ENCODE peak calls at places on chromosome 13, in four cellular contexts. S is uterus, X is colonic mucosa, T is MCF 10A. R is an unnamed sample.

GRCh38 chr13:71524245-71525002 is 342.6 kb downstream of the DACH1 start:
- DNase-seq in S (no peak), X (no peak), T (no peak), R (no peak)

GRCh38 chr13:46543307-46543706 is 9.7 kb upstream of the LRCH1 start:
- DNase-seq in S (no peak), X (no peak), T (no peak), R (no peak)

GRCh38 chr13:40306817-40307216 is 359.6 kb downstream of the FOXO1 start:
- DNase-seq in S (no peak), X (no peak), T (no peak), R (peak)

GRCh38 chr13:44237276-44237767 is 136.3 kb upstream of the SERP2 start:
- DNase-seq in S (peak), X (peak), T (peak), R (peak)

GRCh38 chr13:30079501-30079900 is 227.8 kb downstream of the KATNAL1 start:
- DNase-seq in S (no peak), X (no peak), T (no peak), R (no peak)

GRCh38 chr13:86792153-86792651 is 879.0 kb upstream of the SLITRK5 start:
- DNase-seq in S (no peak), X (no peak), T (no peak), R (no peak)

GRCh38 chr13:30846311-30846710 is 59.8 kb upstream of the MEDAG start:
- DNase-seq in S (no peak), X (no peak), T (peak), R (peak)

GRCh38 chr13:106963151-106963550 is 395.2 kb upstream of the ARGLU1 start:
- DNase-seq in S (no peak), X (no peak), T (no peak), R (no peak)

GRCh38 chr13:113742000-113742441 is 17.0 kb upstream of the TMEM255B start:
- DNase-seq in S (no peak), X (peak), T (peak), R (peak)

GRCh38 chr13:95858286-95859075 is 181.5 kb downstream of the DNAJC3 start:
- DNase-seq in S (no peak), X (no peak), T (peak), R (no peak)

GRCh38 chr13:90806905-90807304 is 540.6 kb upstream of the MIR17HG start:
- DNase-seq in S (no peak), X (no peak), T (no peak), R (no peak)

GRCh38 chr13:75639426-75639825 is 3.3 kb downstream of the LMO7 start:
- DNase-seq in S (no peak), X (no peak), T (no peak), R (no peak)

GRCh38 chr13:63628310-63628709 is 2212.7 kb upstream of the PCDH20 start:
- DNase-seq in S (no peak), X (no peak), T (no peak), R (no peak)

GRCh38 chr13:53490732-53491131 is 462.1 kb downstream of the OLFM4 start:
- DNase-seq in S (no peak), X (no peak), T (no peak), R (no peak)

GRCh38 chr13:48142437-48142836 is 47.5 kb upstream of the MED4 start:
- DNase-seq in S (no peak), X (no peak), T (no peak), R (no peak)

GRCh38 chr13:28641600-28641926 is 17.4 kb upstream of the POMP start:
- DNase-seq in S (no peak), X (no peak), T (peak), R (no peak)

GRCh38 chr13:24097064-24097463 is 63.5 kb upstream of the SPATA13 start:
- DNase-seq in S (no peak), X (no peak), T (peak), R (no peak)

GRCh38 chr13:26941345-26942174 is 181.0 kb upstream of the GPR12 start:
- DNase-seq in S (no peak), X (no peak), T (peak), R (peak)

GRCh38 chr13:23811366-23812027 is 77.7 kb downstream of the MIPEP start:
- DNase-seq in S (no peak), X (no peak), T (no peak), R (no peak)

GRCh38 chr13:105327727-105328126 is 1207.7 kb downstream of the EFNB2 start:
- DNase-seq in S (no peak), X (no peak), T (no peak), R (no peak)

GRCh38 chr13:29935309-29935981 is 85.0 kb upstream of the UBL3 start:
- DNase-seq in S (no peak), X (no peak), T (no peak), R (no peak)

GRCh38 chr13:43785166-43785680 is 1.5 kb downstream of the ENOX1 start:
- DNase-seq in S (no peak), X (no peak), T (no peak), R (no peak)

GRCh38 chr13:28324181-28324789 is 170.6 kb downstream of the FLT1 start:
- DNase-seq in S (peak), X (peak), T (peak), R (peak)

GRCh38 chr13:82766732-82767321 is 1115.4 kb downstream of the SLITRK1 start:
- DNase-seq in S (no peak), X (no peak), T (no peak), R (no peak)

GRCh38 chr13:32881792-32882175 is 134.4 kb upstream of the KL start:
- DNase-seq in S (no peak), X (no peak), T (peak), R (peak)

GRCh38 chr13:99536023-99536422 is 34.8 kb downstream of the TM9SF2 start:
- DNase-seq in S (no peak), X (no peak), T (no peak), R (no peak)

GRCh38 chr13:96089749-96090239 is at the start of gene HS6ST3:
- DNase-seq in S (peak), X (no peak), T (peak), R (peak)

GRCh38 chr13:89704040-89704439 is 1643.4 kb upstream of the MIR17HG start:
- DNase-seq in S (no peak), X (no peak), T (no peak), R (no peak)

GRCh38 chr13:106595623-106596022 is 27.7 kb upstream of the ARGLU1 start:
- DNase-seq in S (peak), X (no peak), T (no peak), R (no peak)

GRCh38 chr13:75761373-75761772 is 125.2 kb downstream of the LMO7 start:
- DNase-seq in S (no peak), X (no peak), T (peak), R (peak)

GRCh38 chr13:77565635-77566034 is 30.1 kb downstream of the SCEL start:
- DNase-seq in S (no peak), X (no peak), T (peak), R (peak)

GRCh38 chr13:39516140-39516539 is 86.9 kb downstream of the LHFPL6 start:
- DNase-seq in S (no peak), X (no peak), T (no peak), R (no peak)

GRCh38 chr13:37995052-37995451 is 125.5 kb upstream of the TRPC4 start:
- DNase-seq in S (no peak), X (no peak), T (peak), R (no peak)

DNA sequence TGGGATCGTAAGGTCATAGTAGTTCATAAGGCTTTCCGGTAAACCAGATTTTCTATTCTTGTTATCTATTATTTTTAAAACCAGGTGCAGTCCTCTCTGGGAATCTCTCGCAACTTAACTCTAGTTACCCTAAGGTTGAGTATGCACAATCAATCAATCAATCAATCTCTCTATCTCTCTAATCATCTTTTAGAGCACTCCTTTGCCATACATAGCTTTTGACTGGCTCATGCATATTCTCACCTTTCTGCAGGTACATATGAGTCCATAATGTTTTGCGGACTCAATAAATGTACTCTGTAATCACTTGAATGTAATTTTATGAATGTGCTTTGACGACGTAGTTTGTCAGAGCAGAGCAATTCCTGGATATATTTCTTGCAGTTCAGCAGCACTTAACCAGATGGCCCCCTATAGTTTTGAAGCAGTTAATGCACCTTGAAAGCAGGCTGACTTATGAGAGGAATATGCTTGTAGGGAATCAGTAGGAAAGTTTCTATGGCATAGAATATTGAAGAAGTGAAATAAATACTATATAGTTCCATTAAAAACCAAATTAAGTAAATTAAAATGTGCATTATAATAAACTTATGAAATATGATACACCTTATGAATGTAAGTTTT is 524.7 kb downstream of the GPC5 start:
- DNase-seq in S (no peak), X (no peak), T (peak), R (no peak)
- TF ChIP-seq CTCF in S (no peak), X (no peak), T (no peak), R (no peak)

GRCh38 chr13:66543780-66544179 is 686.4 kb downstream of the PCDH9 start:
- DNase-seq in S (no peak), X (no peak), T (no peak), R (no peak)
- TF ChIP-seq CTCF in S (no peak), X (no peak), T (no peak), R (no peak)

GRCh38 chr13:101003566-101003965 is 329.0 kb upstream of the TMTC4 start:
- DNase-seq in S (no peak), X (no peak), T (no peak), R (no peak)
- TF ChIP-seq CTCF in S (no peak), X (no peak), T (no peak), R (no peak)

GRCh38 chr13:21531475-21531874 is 72.4 kb upstream of the ZDHHC20 start:
- DNase-seq in S (no peak), X (no peak), T (no peak), R (no peak)

GRCh38 chr13:21526707-21527454 is 67.8 kb upstream of the ZDHHC20 start:
- DNase-seq in S (no peak), X (no peak), T (no peak), R (no peak)

GRCh38 chr13:21530656-21531055 is 71.6 kb upstream of the ZDHHC20 start:
- DNase-seq in S (no peak), X (no peak), T (no peak), R (no peak)

GRCh38 chr13:21529102-21529893 is 70.2 kb upstream of the ZDHHC20 start:
- DNase-seq in S (no peak), X (no peak), T (no peak), R (no peak)

DNA sequence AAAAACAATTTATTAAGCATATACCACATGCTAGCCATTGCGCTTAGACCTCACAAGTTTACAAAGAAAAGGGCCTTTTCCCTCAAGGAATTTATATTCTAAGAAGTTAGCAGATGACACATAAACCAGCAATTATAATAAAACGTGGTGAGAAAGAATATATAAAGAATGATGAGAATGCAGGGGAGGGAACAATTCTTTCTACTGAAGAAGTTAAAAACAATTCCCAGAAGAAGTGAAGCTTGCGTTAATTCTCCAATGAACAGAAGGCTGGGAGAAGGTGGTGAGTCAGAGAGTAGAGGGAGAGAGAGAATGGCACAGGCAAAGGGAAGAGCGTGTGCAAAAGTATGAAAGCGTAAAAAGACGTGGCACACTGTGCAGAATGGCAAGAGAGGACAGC is 69.5 kb upstream of the ZDHHC20 start:
- DNase-seq in S (no peak), X (no peak), T (no peak), R (no peak)
- TF ChIP-seq CTCF in S (no peak), X (no peak), T (no peak), R (no peak)

GRCh38 chr13:49651775-49652690 is 23.7 kb downstream of the ARL11 start:
- DNase-seq in S (no peak), X (no peak), T (no peak), R (no peak)

GRCh38 chr13:49646688-49647087 is 18.4 kb downstream of the ARL11 start:
- DNase-seq in S (no peak), X (no peak), T (no peak), R (no peak)

GRCh38 chr13:49652691-49653305 is 24.5 kb downstream of the ARL11 start:
- DNase-seq in S (no peak), X (peak), T (peak), R (peak)

GRCh38 chr13:49649963-49650312 is 21.6 kb downstream of the ARL11 start:
- DNase-seq in S (no peak), X (no peak), T (no peak), R (no peak)

GRCh38 chr13:49649244-49649962 is 21.1 kb downstream of the ARL11 start:
- DNase-seq in S (no peak), X (no peak), T (peak), R (peak)
- TF ChIP-seq CTCF in S (no peak), X (no peak), T (peak), R (no peak)

GRCh38 chr13:109428146-109428545 is 358.2 kb downstream of the IRS2 start:
- DNase-seq in S (no peak), X (no peak), T (no peak), R (no peak)
- TF ChIP-seq CTCF in S (no peak), X (no peak), T (no peak), R (no peak)

DNA sequence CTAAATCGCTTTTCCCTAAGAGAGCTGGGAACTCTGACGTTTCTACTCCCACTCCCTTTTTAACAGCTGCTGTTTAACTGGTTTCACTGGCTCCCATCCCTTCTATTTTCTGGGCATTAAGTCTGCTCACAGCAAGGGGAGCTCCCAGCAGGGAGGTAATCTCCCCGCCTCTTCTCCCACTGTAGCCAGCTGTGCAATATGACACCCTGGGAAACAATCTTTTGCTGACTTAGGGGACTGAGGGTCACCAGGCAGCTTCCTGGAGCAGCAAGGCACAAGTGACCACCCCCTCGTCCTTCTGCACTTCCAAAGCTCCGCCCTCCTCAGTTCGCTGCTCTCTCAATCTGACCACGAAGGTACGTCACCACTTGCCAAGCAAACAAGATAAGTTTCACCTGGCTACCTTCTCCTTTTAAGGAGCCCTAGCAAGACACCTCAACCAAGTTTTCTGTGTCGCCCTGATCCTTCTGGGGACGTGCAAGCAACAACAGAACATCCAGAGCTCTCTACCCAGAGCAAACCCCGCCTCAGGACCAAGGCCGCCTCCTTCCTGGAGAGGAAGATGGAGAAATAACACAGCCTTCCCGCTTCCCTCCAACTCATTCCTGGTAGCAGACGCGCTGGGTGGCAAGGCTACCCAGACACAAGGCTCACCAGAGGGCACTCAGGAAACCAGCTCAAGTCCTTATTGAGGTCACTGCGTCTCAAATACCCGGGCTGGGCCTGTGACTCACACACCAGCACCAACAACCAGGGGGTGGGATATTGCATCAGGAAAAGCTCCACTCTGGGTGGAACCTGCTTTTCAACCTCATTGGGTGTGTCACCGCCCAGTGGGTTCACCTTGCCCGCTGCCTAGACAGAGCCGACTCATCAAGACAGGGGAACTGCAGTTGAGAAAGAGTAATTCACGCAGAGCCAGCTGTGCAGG is 92.4 kb downstream of the STK24 start:
- DNase-seq in S (peak), X (peak), T (peak), R (peak)
- TF ChIP-seq CTCF in S (no peak), X (no peak), T (no peak), R (no peak)

GRCh38 chr13:110416131-110416584 is 109.1 kb downstream of the COL4A2 start:
- DNase-seq in S (no peak), X (no peak), T (peak), R (no peak)

GRCh38 chr13:110417537-110417908 is 110.4 kb downstream of the COL4A2 start:
- DNase-seq in S (no peak), X (no peak), T (no peak), R (no peak)

GRCh38 chr13:110413311-110414040 is 106.4 kb downstream of the COL4A2 start:
- DNase-seq in S (no peak), X (no peak), T (no peak), R (no peak)

GRCh38 chr13:110414283-110414682 is 107.2 kb downstream of the COL4A2 start:
- DNase-seq in S (no peak), X (no peak), T (no peak), R (no peak)

DNA sequence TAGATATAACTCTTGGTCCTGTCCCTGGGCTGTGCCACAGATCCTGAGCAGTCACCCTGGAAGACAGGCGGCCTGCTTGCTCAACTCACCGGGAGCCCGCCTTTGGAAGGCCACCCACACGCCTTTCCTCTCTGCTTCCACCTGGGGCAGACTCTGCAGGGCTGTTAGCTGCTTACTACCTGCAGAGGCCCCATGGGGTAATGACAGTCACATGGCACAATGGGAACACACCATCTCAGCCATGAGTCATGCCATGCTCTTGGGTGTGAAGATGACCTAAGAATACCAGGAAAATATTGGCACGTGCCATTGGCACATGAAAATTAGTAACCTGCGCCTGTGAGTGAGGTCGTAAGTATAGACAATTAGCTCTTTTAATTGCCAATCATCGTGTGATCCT is 108.6 kb downstream of the COL4A2 start:
- DNase-seq in S (no peak), X (peak), T (peak), R (peak)
- TF ChIP-seq CTCF in S (no peak), X (no peak), T (no peak), R (no peak)

GRCh38 chr13:41557719-41558118 is 100.4 kb downstream of the RGCC start:
- DNase-seq in S (no peak), X (no peak), T (no peak), R (no peak)
- TF ChIP-seq CTCF in S (no peak), X (no peak), T (no peak), R (no peak)

DNA sequence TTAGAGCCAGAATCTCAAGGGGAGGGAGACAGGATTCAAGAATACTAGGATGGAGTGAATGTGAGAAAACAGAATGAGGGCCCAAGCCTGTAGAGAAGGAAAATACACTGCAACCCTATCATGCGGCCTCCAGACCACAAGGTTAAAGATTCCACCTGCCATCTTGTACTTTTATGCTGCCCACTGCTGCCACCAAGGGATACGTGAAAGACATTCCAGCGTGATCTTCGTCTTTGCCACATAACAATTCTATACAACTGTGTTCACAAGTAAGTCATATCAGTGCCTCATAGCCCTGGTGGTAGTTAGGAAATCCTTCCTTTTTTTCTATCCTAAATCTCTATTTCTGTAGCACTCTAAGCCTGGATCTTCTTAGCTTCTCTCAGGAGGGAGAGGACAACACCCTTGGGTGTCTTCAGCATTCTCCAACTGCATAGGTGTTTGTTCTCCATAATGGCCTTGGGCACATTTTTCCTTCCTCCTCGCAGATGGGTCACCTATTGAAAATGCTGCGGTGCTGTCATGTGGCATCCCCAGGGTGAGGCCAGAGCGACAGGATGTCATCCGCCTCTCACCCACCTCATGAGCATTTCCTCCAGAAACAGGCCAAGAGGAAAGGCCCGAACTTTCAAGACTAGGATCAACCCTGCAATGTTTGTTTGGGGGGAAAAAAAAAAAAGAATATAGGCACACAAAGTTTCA is 13.6 kb downstream of the TPT1 start:
- DNase-seq in S (no peak), X (no peak), T (no peak), R (no peak)
- TF ChIP-seq CTCF in S (no peak), X (no peak), T (no peak), R (no peak)

R was measured in RWPE1.